ENCODE peak calls at places on chromosomes 3 and 15, in ten cellular contexts. M, Z, V, B, Q, U, E, D, K and H are unnamed samples.

GRCh38 chr3:75059120-75059519 is 444.7 kb upstream of the CNTN3 start:
- DNase-seq in M (no peak), Z (no peak), V (no peak), B (no peak), Q (no peak), U (no peak), E (no peak), D (no peak), K (no peak), H (no peak)

GRCh38 chr3:54034971-54035370 is 87.4 kb upstream of the CACNA2D3 start:
- DNase-seq in M (no peak), Z (no peak), V (no peak), B (no peak), Q (no peak), U (no peak), E (no peak), D (no peak), K (no peak), H (no peak)

GRCh38 chr15:70254186-70254974 is 156.7 kb upstream of the TLE3 start:
- DNase-seq in M (no peak), Z (no peak), V (no peak), B (no peak), Q (no peak), U (no peak), E (no peak), D (no peak), K (no peak), H (no peak)

GRCh38 chr3:33579843-33580242 is 138.2 kb downstream of the CLASP2 start:
- DNase-seq in M (no peak), Z (no peak), V (no peak), B (no peak), Q (no peak), U (no peak), E (no peak), D (no peak), K (no peak), H (no peak)

GRCh38 chr15:93031103-93031464 is 57.9 kb downstream of the RGMA start:
- DNase-seq in M (no peak), Z (no peak), V (no peak), B (no peak), Q (no peak), U (no peak), E (no peak), D (no peak), K (no peak), H (no peak)

GRCh38 chr3:191235331-191236314 is 36.6 kb downstream of the OSTN start:
- DNase-seq in M (no peak), Z (no peak), V (peak), B (no peak), Q (no peak), U (no peak), E (no peak), D (no peak), K (peak), H (no peak)

GRCh38 chr3:70737656-70738309 is 425.3 kb upstream of the MDFIC2 start:
- DNase-seq in M (no peak), Z (no peak), V (no peak), B (no peak), Q (no peak), U (peak), E (no peak), D (no peak), K (no peak), H (no peak)

GRCh38 chr3:122868322-122868721 is 73.5 kb downstream of the SLC49A4 start:
- DNase-seq in M (no peak), Z (no peak), V (no peak), B (no peak), Q (no peak), U (no peak), E (no peak), D (no peak), K (no peak), H (no peak)

GRCh38 chr3:149955449-149955848 is 15.2 kb downstream of the PFN2 start:
- DNase-seq in M (no peak), Z (no peak), V (no peak), B (no peak), Q (no peak), U (no peak), E (no peak), D (no peak), K (peak), H (no peak)

GRCh38 chr3:169286992-169287391 is 376.5 kb downstream of the MECOM start:
- DNase-seq in M (no peak), Z (no peak), V (no peak), B (no peak), Q (no peak), U (no peak), E (peak), D (no peak), K (no peak), H (no peak)

GRCh38 chr3:70224337-70224736 is 88.1 kb downstream of the MDFIC2 start:
- DNase-seq in M (no peak), Z (no peak), V (no peak), B (no peak), Q (no peak), U (no peak), E (no peak), D (no peak), K (no peak), H (no peak)

GRCh38 chr3:101155828-101156227 is 162.6 kb upstream of the ABI3BP start:
- DNase-seq in M (no peak), Z (no peak), V (peak), B (no peak), Q (no peak), U (no peak), E (no peak), D (no peak), K (no peak), H (no peak)